ENCODE peak calls at places on chromosomes 12 and 14, in nine cellular contexts. One of them, this sample, is unnamed.

GRCh38 chr12:10115311-10115710 is 14.7 kb downstream of the CLEC7A start:
- DNase-seq in B cell: no peak
- DNase-seq in mucosa of gallbladder: no peak
- DNase-seq in NCI-H748 treated with DMSO at 0.1 percent for 48 hours: no peak
- DNase-seq in NCI-H1092 treated with DMSO at 0.1 percent for 48 hours: no peak
- DNase-seq in NCI-H1105 treated with DMSO at 0.1 percent for 48 hours: no peak
- DNase-seq in EH: no peak
- DNase-seq in brain pericyte: no peak
- DNase-seq in left lobe of liver: no peak
- DNase-seq in this sample: no peak

GRCh38 chr12:88993655-88994054 is 358.6 kb downstream of the DUSP6 start:
- DNase-seq in B cell: no peak
- DNase-seq in mucosa of gallbladder: no peak
- DNase-seq in NCI-H748 treated with DMSO at 0.1 percent for 48 hours: peak; percentile 75
- DNase-seq in NCI-H1092 treated with DMSO at 0.1 percent for 48 hours: peak; percentile 74
- DNase-seq in NCI-H1105 treated with DMSO at 0.1 percent for 48 hours: peak; percentile 57
- DNase-seq in EH: peak; percentile 73
- DNase-seq in brain pericyte: peak; percentile 22
- DNase-seq in left lobe of liver: no peak
- DNase-seq in this sample: no peak

GRCh38 chr12:122965851-122966742 is at the start of gene ABCB9:
- DNase-seq in B cell: peak; percentile 98
- DNase-seq in mucosa of gallbladder: peak; percentile 93
- DNase-seq in NCI-H748 treated with DMSO at 0.1 percent for 48 hours: peak; percentile 86
- DNase-seq in NCI-H1092 treated with DMSO at 0.1 percent for 48 hours: peak; percentile 77
- DNase-seq in NCI-H1105 treated with DMSO at 0.1 percent for 48 hours: peak; percentile 98
- DNase-seq in EH: peak; percentile 93
- DNase-seq in brain pericyte: no peak
- DNase-seq in left lobe of liver: peak; percentile 91
- DNase-seq in this sample: peak; percentile 96

GRCh38 chr12:124607681-124608425 is 40.4 kb upstream of the NCOR2 start:
- DNase-seq in B cell: no peak
- DNase-seq in mucosa of gallbladder: no peak
- DNase-seq in NCI-H748 treated with DMSO at 0.1 percent for 48 hours: no peak
- DNase-seq in NCI-H1092 treated with DMSO at 0.1 percent for 48 hours: no peak
- DNase-seq in NCI-H1105 treated with DMSO at 0.1 percent for 48 hours: no peak
- DNase-seq in EH: no peak
- DNase-seq in brain pericyte: no peak
- DNase-seq in left lobe of liver: no peak
- DNase-seq in this sample: no peak

GRCh38 chr12:84697141-84697540 is 215.5 kb downstream of the SLC6A15 start:
- DNase-seq in B cell: no peak
- DNase-seq in mucosa of gallbladder: no peak
- DNase-seq in NCI-H748 treated with DMSO at 0.1 percent for 48 hours: no peak
- DNase-seq in NCI-H1092 treated with DMSO at 0.1 percent for 48 hours: no peak
- DNase-seq in NCI-H1105 treated with DMSO at 0.1 percent for 48 hours: no peak
- DNase-seq in EH: peak; percentile 65
- DNase-seq in brain pericyte: no peak
- DNase-seq in left lobe of liver: no peak
- DNase-seq in this sample: no peak

GRCh38 chr12:130932061-130932650 is 21.6 kb upstream of the ADGRD1 start:
- DNase-seq in B cell: no peak
- DNase-seq in mucosa of gallbladder: peak; percentile 4
- DNase-seq in NCI-H748 treated with DMSO at 0.1 percent for 48 hours: no peak
- DNase-seq in NCI-H1092 treated with DMSO at 0.1 percent for 48 hours: no peak
- DNase-seq in NCI-H1105 treated with DMSO at 0.1 percent for 48 hours: no peak
- DNase-seq in EH: peak; percentile 77
- DNase-seq in brain pericyte: no peak
- DNase-seq in left lobe of liver: no peak
- DNase-seq in this sample: no peak

GRCh38 chr12:116380066-116380465 is 102.6 kb upstream of the MED13L start:
- DNase-seq in B cell: no peak
- DNase-seq in mucosa of gallbladder: no peak
- DNase-seq in NCI-H748 treated with DMSO at 0.1 percent for 48 hours: no peak
- DNase-seq in NCI-H1092 treated with DMSO at 0.1 percent for 48 hours: no peak
- DNase-seq in NCI-H1105 treated with DMSO at 0.1 percent for 48 hours: no peak
- DNase-seq in EH: peak; percentile 27
- DNase-seq in brain pericyte: no peak
- DNase-seq in left lobe of liver: no peak
- DNase-seq in this sample: peak; percentile 40

GRCh38 chr12:68611094-68611818 is 557 bp downstream of the RAP1B start:
- DNase-seq in B cell: peak; percentile 74
- DNase-seq in mucosa of gallbladder: peak; percentile 58
- DNase-seq in NCI-H748 treated with DMSO at 0.1 percent for 48 hours: no peak
- DNase-seq in NCI-H1092 treated with DMSO at 0.1 percent for 48 hours: peak; percentile 43
- DNase-seq in NCI-H1105 treated with DMSO at 0.1 percent for 48 hours: peak; percentile 47
- DNase-seq in EH: peak; percentile 75
- DNase-seq in brain pericyte: peak; percentile 12
- DNase-seq in left lobe of liver: peak; percentile 72
- DNase-seq in this sample: peak; percentile 89

GRCh38 chr14:66509874-66510273 is 1.9 kb downstream of the GPHN start:
- DNase-seq in B cell: no peak
- DNase-seq in mucosa of gallbladder: no peak
- DNase-seq in NCI-H748 treated with DMSO at 0.1 percent for 48 hours: no peak
- DNase-seq in NCI-H1092 treated with DMSO at 0.1 percent for 48 hours: no peak
- DNase-seq in NCI-H1105 treated with DMSO at 0.1 percent for 48 hours: no peak
- DNase-seq in EH: peak; percentile 19
- DNase-seq in brain pericyte: no peak
- DNase-seq in left lobe of liver: no peak
- DNase-seq in this sample: no peak

GRCh38 chr12:2691001-2691339 is 103.8 kb upstream of the FKBP4 start:
- DNase-seq in B cell: peak; percentile 63
- DNase-seq in mucosa of gallbladder: no peak
- DNase-seq in NCI-H748 treated with DMSO at 0.1 percent for 48 hours: peak; percentile 4
- DNase-seq in NCI-H1092 treated with DMSO at 0.1 percent for 48 hours: peak; percentile 85
- DNase-seq in NCI-H1105 treated with DMSO at 0.1 percent for 48 hours: peak; percentile 78
- DNase-seq in EH: no peak
- DNase-seq in brain pericyte: no peak
- DNase-seq in left lobe of liver: no peak
- DNase-seq in this sample: no peak

GRCh38 chr12:39573971-39574370 is 45.6 kb downstream of the ABCD2 start:
- DNase-seq in B cell: no peak
- DNase-seq in mucosa of gallbladder: no peak
- DNase-seq in NCI-H748 treated with DMSO at 0.1 percent for 48 hours: no peak
- DNase-seq in NCI-H1092 treated with DMSO at 0.1 percent for 48 hours: no peak
- DNase-seq in NCI-H1105 treated with DMSO at 0.1 percent for 48 hours: no peak
- DNase-seq in EH: no peak
- DNase-seq in brain pericyte: no peak
- DNase-seq in left lobe of liver: no peak
- DNase-seq in this sample: no peak

GRCh38 chr14:45251912-45252311 is 1.1 kb downstream of the MIS18BP1 start:
- DNase-seq in B cell: peak; percentile 71
- DNase-seq in mucosa of gallbladder: no peak
- DNase-seq in NCI-H748 treated with DMSO at 0.1 percent for 48 hours: peak; percentile 14
- DNase-seq in NCI-H1092 treated with DMSO at 0.1 percent for 48 hours: peak; percentile 56
- DNase-seq in NCI-H1105 treated with DMSO at 0.1 percent for 48 hours: peak; percentile 15
- DNase-seq in EH: no peak
- DNase-seq in brain pericyte: no peak
- DNase-seq in left lobe of liver: no peak
- DNase-seq in this sample: no peak

GRCh38 chr14:22929848-22930364 is 730 bp upstream of the PRMT5 start:
- DNase-seq in B cell: no peak
- DNase-seq in mucosa of gallbladder: no peak
- DNase-seq in NCI-H748 treated with DMSO at 0.1 percent for 48 hours: peak; percentile 75
- DNase-seq in NCI-H1092 treated with DMSO at 0.1 percent for 48 hours: peak; percentile 85
- DNase-seq in NCI-H1105 treated with DMSO at 0.1 percent for 48 hours: no peak
- DNase-seq in EH: no peak
- DNase-seq in brain pericyte: peak; percentile 22
- DNase-seq in left lobe of liver: no peak
- DNase-seq in this sample: no peak

GRCh38 chr12:101939856-101940265 is 62.5 kb downstream of the DRAM1 start:
- DNase-seq in B cell: peak; percentile 43
- DNase-seq in mucosa of gallbladder: peak; percentile 58
- DNase-seq in NCI-H748 treated with DMSO at 0.1 percent for 48 hours: peak; percentile 36
- DNase-seq in NCI-H1092 treated with DMSO at 0.1 percent for 48 hours: peak; percentile 20
- DNase-seq in NCI-H1105 treated with DMSO at 0.1 percent for 48 hours: peak; percentile 69
- DNase-seq in EH: peak; percentile 80
- DNase-seq in brain pericyte: no peak
- DNase-seq in left lobe of liver: peak; percentile 51
- DNase-seq in this sample: no peak

GRCh38 chr12:89783321-89784060 is 74.9 kb upstream of the ATP2B1 start:
- DNase-seq in B cell: no peak
- DNase-seq in mucosa of gallbladder: no peak
- DNase-seq in NCI-H748 treated with DMSO at 0.1 percent for 48 hours: no peak
- DNase-seq in NCI-H1092 treated with DMSO at 0.1 percent for 48 hours: no peak
- DNase-seq in NCI-H1105 treated with DMSO at 0.1 percent for 48 hours: no peak
- DNase-seq in EH: peak; percentile 60
- DNase-seq in brain pericyte: no peak
- DNase-seq in left lobe of liver: no peak
- DNase-seq in this sample: no peak

This sample was measured in posterior vena cava.